ENCODE peak calls at places on chromosome 2, in four cellular contexts. E is aorta; X is CD8-positive, alpha-beta T cell; Q is neural progenitor cell. R is an unnamed sample.

GRCh38 chr2:48347712-48348111 is 182.2 kb upstream of the STON1 start:
- DNase-seq in E (no peak), X (no peak), Q (no peak), R (no peak)

GRCh38 chr2:111071480-111072143 is 49.1 kb upstream of the BCL2L11 start:
- DNase-seq in E (peak; percentile 55), X (no peak), Q (no peak), R (no peak)

GRCh38 chr2:26691881-26692813 is at the start of gene KCNK3:
- DNase-seq in E (peak; percentile 86), X (peak; percentile 50), Q (peak; percentile 92), R (peak; percentile 11)

GRCh38 chr2:20433249-20433648 is 13.6 kb upstream of the RHOB start:
- DNase-seq in E (peak; percentile 4), X (no peak), Q (no peak), R (no peak)

GRCh38 chr2:81324046-81324445 is 1019.5 kb upstream of the LRRTM1 start:
- DNase-seq in E (no peak), X (no peak), Q (peak; percentile 62), R (no peak)

GRCh38 chr2:232478571-232479340 is 8.9 kb downstream of the ECEL1 start:
- DNase-seq in E (peak; percentile 21), X (no peak), Q (no peak), R (no peak)

GRCh38 chr2:100451734-100452133 is 18.5 kb upstream of the NMS start:
- DNase-seq in E (no peak), X (no peak), Q (no peak), R (no peak)

GRCh38 chr2:126715111-126715510 is 59.2 kb downstream of the GYPC start:
- DNase-seq in E (no peak), X (peak; percentile 37), Q (no peak), R (no peak)

GRCh38 chr2:10170256-10170655 is 47.7 kb downstream of the RRM2 start:
- DNase-seq in E (no peak), X (no peak), Q (no peak), R (no peak)

GRCh38 chr2:179263015-179263414 is 1.6 kb downstream of the SESTD1 start:
- DNase-seq in E (no peak), X (no peak), Q (no peak), R (no peak)

GRCh38 chr2:188997276-188997675 is 23.1 kb downstream of the COL3A1 start:
- DNase-seq in E (no peak), X (no peak), Q (no peak), R (no peak)

GRCh38 chr2:232239956-232240681 is 138.4 kb upstream of the ALPP start:
- DNase-seq in E (no peak), X (peak; percentile 19), Q (no peak), R (no peak)

GRCh38 chr2:86352932-86353345 is 15.5 kb upstream of the REEP1 start:
- DNase-seq in E (no peak), X (no peak), Q (no peak), R (no peak)

GRCh38 chr2:55776966-55777365 is 83.3 kb upstream of the PNPT1 start:
- DNase-seq in E (no peak), X (no peak), Q (no peak), R (no peak)

GRCh38 chr2:174053285-174053684 is 88.1 kb upstream of the SP3 start:
- DNase-seq in E (no peak), X (no peak), Q (peak; percentile 50), R (no peak)

GRCh38 chr2:241613018-241613780 is 23.8 kb downstream of the THAP4 start:
- DNase-seq in E (no peak), X (no peak), Q (peak; percentile 28), R (no peak)

GRCh38 chr2:125405816-125406215 is 1250.1 kb upstream of the GYPC start:
- DNase-seq in E (no peak), X (no peak), Q (no peak), R (no peak)

DNA sequence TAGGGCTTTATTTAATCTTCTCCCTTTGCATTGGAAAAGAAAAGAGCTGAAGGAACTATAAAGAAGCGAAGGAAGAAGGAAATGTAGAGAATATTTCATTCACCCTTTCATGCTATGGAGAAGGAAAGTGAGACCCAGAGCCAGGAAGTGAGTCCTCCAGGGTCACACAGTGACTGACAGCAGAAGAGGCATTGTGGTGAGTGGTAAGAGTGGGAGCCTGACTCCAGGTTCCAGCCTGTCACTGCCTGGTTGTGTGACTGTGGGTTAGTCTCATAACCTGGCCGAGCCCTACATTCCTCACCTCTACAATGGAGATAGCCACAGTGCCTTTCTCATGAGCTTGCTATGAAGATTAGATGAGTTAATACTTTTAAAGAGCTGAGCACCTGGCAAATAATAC is 346.5 kb upstream of the TNP1 start:
- DNase-seq in E (no peak), X (no peak), Q (no peak), R (no peak)
- H3K27ac ChIP-seq in E (no peak overlapping the region), X (no peak overlapping the region), Q (no peak overlapping the region), R (no peak overlapping the region)

DNA sequence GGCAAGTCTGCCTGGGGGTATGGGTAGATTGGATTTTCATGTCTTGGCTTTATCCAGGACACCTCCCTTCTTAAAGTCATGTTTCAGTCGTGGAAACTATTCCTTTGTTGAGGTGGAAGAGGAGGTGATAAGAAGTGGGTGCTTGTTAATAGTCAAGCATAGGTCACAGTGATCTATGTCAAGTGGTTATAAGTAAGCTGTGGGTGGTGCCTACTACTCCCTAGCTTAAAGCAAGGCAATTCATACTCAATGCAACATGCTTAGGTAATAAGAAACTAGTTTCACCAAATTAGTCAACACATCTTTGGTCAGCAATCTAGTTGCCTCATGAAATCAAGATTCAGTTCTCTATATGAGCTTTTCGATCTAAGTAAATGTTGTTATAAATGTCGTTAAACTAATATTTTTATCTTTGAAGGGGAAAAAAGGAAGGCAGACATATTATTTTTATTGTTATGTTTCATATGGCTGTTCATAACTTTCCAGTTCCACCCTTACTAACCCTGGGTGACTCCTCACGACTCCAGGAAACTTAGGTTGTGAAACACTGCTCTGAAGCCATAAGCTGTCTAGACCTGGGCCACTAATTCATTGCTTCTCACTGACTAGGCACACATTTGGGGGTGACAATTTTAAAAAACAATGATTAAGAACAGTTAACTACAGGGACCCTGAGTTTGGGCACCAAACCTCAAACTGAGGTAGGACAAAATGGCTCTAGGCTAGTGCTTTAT is 5.8 kb upstream of the ABCB11 start:
- DNase-seq in E (no peak), X (no peak), Q (no peak), R (no peak)
- H3K27ac ChIP-seq in E (no peak overlapping the region), X (no peak overlapping the region), Q (no peak overlapping the region), R (no peak overlapping the region)

GRCh38 chr2:202814226-202814625 is 57.3 kb downstream of the ICA1L start:
- DNase-seq in E (no peak), X (no peak), Q (no peak), R (no peak)
- H3K27ac ChIP-seq in E (peak overlapping the region; percentile 51), X (no peak overlapping the region), Q (no peak overlapping the region), R (no peak overlapping the region)

GRCh38 chr2:63786506-63786905 is 55.2 kb upstream of the UGP2 start:
- DNase-seq in E (no peak), X (no peak), Q (no peak), R (no peak)

GRCh38 chr2:63790491-63790890 is 51.2 kb upstream of the UGP2 start:
- DNase-seq in E (no peak), X (no peak), Q (no peak), R (no peak)

GRCh38 chr2:63790913-63791312 is 50.8 kb upstream of the UGP2 start:
- DNase-seq in E (no peak), X (no peak), Q (no peak), R (no peak)

GRCh38 chr2:63789318-63790051 is 52.2 kb upstream of the UGP2 start:
- DNase-seq in E (no peak), X (no peak), Q (no peak), R (no peak)

GRCh38 chr2:63788070-63788469 is 53.6 kb upstream of the UGP2 start:
- DNase-seq in E (no peak), X (no peak), Q (no peak), R (no peak)
- H3K27ac ChIP-seq in E (no peak overlapping the region), X (no peak overlapping the region), Q (no peak overlapping the region), R (no peak overlapping the region)